ENCODE peak calls at places on chromosomes 3 and 15, in ten cellular contexts. Z is SK-N-SH; F is LoVo; V is NCI-H1694; X is neuronal stem cell; L is M059J; C is ecto neural progenitor cell; O is CD4-positive, CD25-positive, alpha-beta regulatory T cell; Q is SJSA1; B is NCI-H345. Y is an unnamed sample.

GRCh38 chr15:32849769-32850668 is 132.2 kb downstream of the GREM1 start:
- DNase-seq in O (no peak), F (no peak), X (no peak), B (no peak), C (no peak), V (no peak), Q (no peak), Z (no peak), L (peak), Y (no peak)

GRCh38 chr3:16824085-16824696 is 60.6 kb upstream of the PLCL2 start:
- DNase-seq in F (no peak), V (no peak), Z (no peak), X (no peak), Q (no peak), L (no peak), C (no peak), O (peak), B (no peak), Y (no peak)

GRCh38 chr3:172557515-172558220 is 34.4 kb upstream of the TNFSF10 start:
- DNase-seq in O (no peak), B (no peak), F (no peak), Z (no peak), L (no peak), X (no peak), V (no peak), Q (no peak), C (no peak), Y (no peak)

GRCh38 chr3:181966387-181966786 is 254.7 kb downstream of the SOX2 start:
- DNase-seq in F (no peak), L (no peak), V (no peak), B (peak), Q (no peak), X (peak), C (no peak), O (no peak), Z (no peak), Y (no peak)

GRCh38 chr3:134663646-134664456 is 13.0 kb upstream of the KY start:
- DNase-seq in O (no peak), L (peak), Q (no peak), V (no peak), C (no peak), Z (no peak), F (no peak), X (no peak), B (no peak), Y (no peak)

GRCh38 chr15:31469801-31470545 is 143.3 kb downstream of the KLF13 start:
- DNase-seq in V (no peak), Z (no peak), C (no peak), F (no peak), X (no peak), L (no peak), B (no peak), O (no peak), Q (no peak), Y (no peak)

GRCh38 chr3:131729561-131729960 is 226.8 kb upstream of the MRPL3 start:
- DNase-seq in O (no peak), L (no peak), C (no peak), F (no peak), Z (no peak), Q (no peak), V (no peak), B (no peak), X (no peak), Y (no peak)

GRCh38 chr15:80199366-80199765 is 46.6 kb downstream of the FAH start:
- DNase-seq in V (no peak), B (no peak), Z (no peak), O (no peak), X (no peak), C (peak), F (no peak), L (no peak), Q (peak), Y (no peak)

GRCh38 chr3:52609316-52609815 is 73.0 kb downstream of the UQCC5 start:
- DNase-seq in L (peak), B (no peak), V (no peak), Z (no peak), O (no peak), F (no peak), C (no peak), Q (no peak), X (no peak), Y (no peak)

GRCh38 chr3:16247282-16248058 is 17.3 kb downstream of the DPH3 start:
- DNase-seq in X (peak), Z (peak), L (peak), O (peak), Q (peak), F (peak), V (peak), C (peak), B (peak), Y (peak)

GRCh38 chr3:1190576-1190975 is 97.8 kb downstream of the CNTN6 start:
- DNase-seq in Q (no peak), V (no peak), X (no peak), F (no peak), C (no peak), O (no peak), Z (no peak), B (no peak), L (peak), Y (no peak)